ENCODE peak calls at places on chromosomes 6 and 20, in nine cellular contexts. X is lung, A is cardiac fibroblast, I is tibial nerve, V is fibroblast of villous mesenchyme, M is retinal pigment epithelial cell, C is psoas muscle, N is testis, Q is astrocyte of the spinal cord. S is an unnamed sample.

GRCh38 chr6:104597541-104598050 is 262.1 kb downstream of the HACE1 start:
- DNase-seq in I (no peak), X (no peak), A (peak; percentile 43), V (peak; percentile 27), M (peak; percentile 99), N (no peak), C (no peak), Q (peak; percentile 33), S (peak; percentile 31)

GRCh38 chr6:87322304-87323212 is at the start of gene SMIM8:
- DNase-seq in A (peak; percentile 70), V (peak; percentile 72), C (peak; percentile 92), I (peak; percentile 61), M (no peak), Q (peak; percentile 75), X (peak; percentile 85), N (peak; percentile 91), S (peak; percentile 72)

GRCh38 chr6:41132254-41132653 is 21.9 kb downstream of the TREML1 start:
- DNase-seq in N (no peak), A (no peak), X (no peak), V (no peak), M (no peak), I (no peak), C (no peak), Q (no peak), S (no peak)

GRCh38 chr20:14986656-14987055 is 649.2 kb upstream of the FLRT3 start:
- DNase-seq in V (no peak), A (no peak), I (no peak), X (no peak), Q (no peak), N (no peak), M (no peak), C (no peak), S (no peak)

GRCh38 chr20:63117661-63118302 is 98.1 kb downstream of the YTHDF1 start:
- DNase-seq in Q (no peak), V (no peak), A (no peak), I (no peak), C (peak; percentile 40), N (no peak), X (no peak), M (no peak), S (no peak)

GRCh38 chr6:116062496-116062895 is 1.8 kb upstream of the FRK start:
- DNase-seq in N (no peak), I (no peak), M (no peak), A (no peak), C (no peak), Q (no peak), V (no peak), X (no peak), S (no peak)

GRCh38 chr6:158631678-158632537 is 12.6 kb downstream of the DYNLT1 start:
- DNase-seq in I (peak; percentile 53), C (peak; percentile 91), V (peak; percentile 88), A (peak; percentile 90), M (no peak), X (no peak), N (peak; percentile 80), Q (peak; percentile 87), S (peak; percentile 89)

GRCh38 chr6:10332121-10332520 is 82.8 kb downstream of the TFAP2A start:
- DNase-seq in X (no peak), N (no peak), A (no peak), V (no peak), Q (no peak), M (no peak), I (no peak), C (no peak), S (no peak)

GRCh38 chr6:36682328-36683144 is 4.0 kb downstream of the CDKN1A start:
- DNase-seq in X (peak; percentile 62), A (no peak), V (peak; percentile 54), N (peak; percentile 38), M (no peak), I (no peak), Q (no peak), C (peak; percentile 71), S (no peak)

GRCh38 chr6:110352603-110353303 is 5.4 kb downstream of the METTL24 start:
- DNase-seq in X (no peak), A (no peak), C (no peak), V (no peak), Q (peak; percentile 18), I (no peak), M (no peak), N (no peak), S (peak; percentile 25)

GRCh38 chr20:25149986-25150385 is 45.5 kb upstream of the ENTPD6 start:
- DNase-seq in A (no peak), V (no peak), X (no peak), M (no peak), Q (no peak), N (no peak), C (no peak), I (no peak), S (no peak)

GRCh38 chr20:25148181-25148981 is 47.1 kb upstream of the ENTPD6 start:
- DNase-seq in V (peak; percentile 45), N (peak; percentile 79), C (peak; percentile 63), M (peak; percentile 18), A (peak; percentile 40), X (peak; percentile 51), I (peak; percentile 18), Q (peak; percentile 37), S (peak; percentile 61)

GRCh38 chr20:25146976-25147375 is 48.5 kb upstream of the ENTPD6 start:
- DNase-seq in X (no peak), A (no peak), V (no peak), Q (no peak), C (no peak), M (no peak), I (no peak), N (no peak), S (no peak)

GRCh38 chr20:25147716-25148115 is 47.8 kb upstream of the ENTPD6 start:
- DNase-seq in I (no peak), M (no peak), Q (no peak), X (no peak), A (no peak), C (no peak), N (no peak), V (no peak), S (no peak)

DNA sequence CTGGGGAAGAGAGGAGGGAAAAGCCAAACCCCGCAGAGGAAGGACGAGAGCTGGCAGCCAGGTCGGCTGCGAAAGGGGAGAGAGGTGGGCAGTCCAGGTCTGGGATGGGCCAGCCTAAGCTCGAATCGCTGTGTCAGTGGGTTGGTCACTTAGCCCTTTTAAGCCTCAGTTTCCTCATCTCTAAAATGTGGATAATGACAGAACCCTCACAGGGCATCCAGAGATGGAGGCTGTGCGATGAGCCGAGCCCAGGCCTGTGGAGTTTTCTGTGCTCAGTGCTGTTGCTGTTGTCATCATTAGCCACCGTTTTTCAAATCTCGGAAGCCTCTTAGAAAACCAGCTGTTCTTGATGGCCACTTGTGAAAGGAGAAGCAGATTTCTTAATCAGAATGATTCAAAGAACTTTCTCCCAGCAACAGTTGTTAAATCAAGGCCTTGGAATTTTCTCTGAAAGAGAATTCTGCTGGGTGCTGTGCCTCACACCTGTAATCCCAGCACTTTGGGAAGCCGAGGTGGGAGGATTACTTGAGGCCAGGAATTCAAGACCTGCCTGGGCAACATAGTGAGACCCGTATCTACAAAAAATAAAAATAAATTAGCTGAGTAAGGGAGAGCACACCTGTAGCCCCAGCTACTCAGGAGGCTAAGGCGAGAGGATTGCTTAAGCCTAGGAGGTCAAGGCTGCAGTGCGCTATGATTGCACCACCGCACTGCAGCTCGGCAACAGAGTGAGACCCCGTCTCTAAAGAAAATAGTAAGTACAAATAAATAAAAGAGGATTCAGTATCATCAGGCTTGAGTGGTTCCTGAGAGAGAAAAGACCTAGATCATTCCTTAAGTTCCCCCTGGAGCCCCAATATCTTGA is 46.3 kb upstream of the ENTPD6 start:
- DNase-seq in M (no peak), Q (no peak), N (no peak), A (peak; percentile 20), V (no peak), I (no peak), C (no peak), X (no peak), S (no peak)
- H3K4me3 ChIP-seq in M (peak overlapping the region; percentile 35), Q (no peak overlapping the region), N (peak overlapping the region; percentile 40), A (no peak overlapping the region), V (no peak overlapping the region), I (no peak overlapping the region), C (peak overlapping the region; percentile 38), X (no peak overlapping the region), S (no peak overlapping the region)

DNA sequence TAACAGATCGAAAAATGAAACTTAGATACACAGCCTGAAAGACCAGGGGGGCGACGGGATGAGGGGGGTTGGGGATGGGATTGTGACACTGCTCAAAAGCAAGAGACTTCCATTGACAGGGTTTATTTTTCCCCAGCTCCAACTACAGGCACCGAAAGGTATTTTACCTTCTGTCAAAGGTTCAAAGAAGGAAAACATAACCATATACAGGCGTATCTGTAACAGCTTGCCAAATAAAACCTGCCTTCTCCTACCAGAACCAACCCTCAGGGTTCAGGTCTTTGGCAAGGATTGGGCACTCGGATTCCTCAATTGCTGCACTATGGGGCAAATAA is 1.3 kb downstream of the EPHA7 start:
- DNase-seq in N (no peak), C (no peak), V (no peak), I (no peak), X (no peak), A (no peak), Q (peak; percentile 29), M (no peak), S (no peak)
- TF ChIP-seq CTCF in N (peak; percentile 11), C (no peak), V (no peak), I (no peak), X (no peak), A (no peak), Q (no peak), M (no peak), S (no peak)

GRCh38 chr6:42907336-42907735 is 8.5 kb upstream of the PTCRA start:
- DNase-seq in N (peak; percentile 85), X (no peak), V (peak; percentile 12), A (peak; percentile 20), C (no peak), I (no peak), M (no peak), Q (no peak), S (peak; percentile 74)
- H3K4me3 ChIP-seq in N (no peak overlapping the region), X (no peak overlapping the region), V (no peak overlapping the region), A (no peak overlapping the region), C (no peak overlapping the region), I (no peak overlapping the region), M (no peak overlapping the region), Q (no peak overlapping the region), S (no peak overlapping the region)

GRCh38 chr6:132964868-132965382 is 150.6 kb downstream of the RPS12 start:
- DNase-seq in Q (peak; percentile 76), A (no peak), X (no peak), C (no peak), I (no peak), M (no peak), V (no peak), N (no peak), S (peak; percentile 10)
- TF ChIP-seq CTCF in Q (no peak), A (no peak), X (no peak), C (no peak), I (no peak), M (peak; percentile 12), V (no peak), N (no peak), S (no peak)

S was measured in fibroblast of pulmonary artery.